ENCODE peak calls at places on chromosomes 12 and 14, in eight cellular contexts. P, M, X, E, K, V, O and B are unnamed samples.

GRCh38 chr12:10454531-10454930 is 1.4 kb upstream of the KLRC1 start:
- DNase-seq in V (no peak), E (no peak), K (no peak), M (no peak), P (no peak), O (no peak), X (no peak), B (no peak)

GRCh38 chr12:58888131-58888783 is 32.0 kb downstream of the LRIG3 start:
- DNase-seq in E (no peak), V (peak; percentile 2), P (no peak), K (no peak), M (peak; percentile 80), O (no peak), X (peak; percentile 44), B (no peak)

GRCh38 chr12:38744056-38744455 is 161.3 kb downstream of the CPNE8 start:
- DNase-seq in K (no peak), P (no peak), E (no peak), M (no peak), O (no peak), X (no peak), V (no peak), B (no peak)

GRCh38 chr14:39442293-39442692 is 10.1 kb upstream of the FBXO33 start:
- DNase-seq in M (peak; percentile 78), X (peak; percentile 26), O (no peak), K (no peak), P (no peak), E (no peak), V (no peak), B (no peak)

GRCh38 chr14:57058319-57058718 is 210.4 kb downstream of the EXOC5 start:
- DNase-seq in O (no peak), K (no peak), V (no peak), E (no peak), X (no peak), M (no peak), P (no peak), B (no peak)

GRCh38 chr12:127381043-127381668 is 885.8 kb upstream of the TMEM132C start:
- DNase-seq in V (peak; percentile 32), P (no peak), E (peak; percentile 88), O (peak; percentile 21), M (no peak), X (no peak), K (peak; percentile 51), B (no peak)

GRCh38 chr14:95466506-95466905 is 49.9 kb downstream of the SYNE3 start:
- DNase-seq in M (no peak), E (no peak), O (no peak), P (no peak), K (no peak), V (no peak), X (no peak), B (no peak)

GRCh38 chr12:34402899-34403705 is 380.8 kb downstream of the ALG10 start:
- DNase-seq in X (peak; percentile 16), K (peak; percentile 21), O (no peak), M (no peak), V (no peak), E (peak; percentile 0), P (peak; percentile 0), B (peak; percentile 15)

GRCh38 chr12:123106640-123107359 is 44.1 kb downstream of the PITPNM2 start:
- DNase-seq in K (peak; percentile 81), E (no peak), O (no peak), P (peak; percentile 10), M (no peak), V (peak; percentile 39), X (no peak), B (no peak)

GRCh38 chr14:29681308-29681707 is 246.3 kb downstream of the PRKD1 start:
- DNase-seq in X (no peak), E (no peak), P (no peak), M (no peak), O (no peak), K (no peak), V (no peak), B (no peak)

GRCh38 chr12:110316861-110317260 is 35.8 kb downstream of the ATP2A2 start:
- DNase-seq in P (no peak), V (no peak), M (peak; percentile 76), X (no peak), E (no peak), K (no peak), O (no peak), B (no peak)

GRCh38 chr12:11794751-11795150 is 145.3 kb downstream of the ETV6 start:
- DNase-seq in K (no peak), P (no peak), V (no peak), X (no peak), E (no peak), O (no peak), M (no peak), B (no peak)

GRCh38 chr12:66837311-66837627 is 158.4 kb upstream of the GRIP1 start:
- DNase-seq in O (no peak), X (no peak), E (no peak), M (no peak), K (no peak), V (no peak), P (no peak), B (no peak)

GRCh38 chr14:68791078-68791983 is 1.5 kb downstream of the ZFP36L1 start:
- DNase-seq in K (no peak), P (no peak), O (no peak), M (peak; percentile 54), V (peak; percentile 38), E (no peak), X (no peak), B (no peak)

GRCh38 chr12:6091786-6092566 is 32.5 kb downstream of the VWF start:
- DNase-seq in X (no peak), V (no peak), P (no peak), O (no peak), K (no peak), M (no peak), E (no peak), B (no peak)

GRCh38 chr14:55449116-55449515 is 8.7 kb upstream of the TBPL2 start:
- DNase-seq in M (no peak), V (no peak), X (no peak), E (no peak), P (no peak), O (no peak), K (no peak), B (no peak)

GRCh38 chr12:104695453-104696148 is 238.9 kb downstream of the CHST11 start:
- DNase-seq in X (peak; percentile 43), P (peak; percentile 57), O (no peak), V (no peak), M (peak; percentile 85), K (no peak), E (no peak), B (no peak)

GRCh38 chr14:37707716-37708115 is 112.3 kb downstream of the TTC6 start:
- DNase-seq in E (no peak), K (no peak), V (no peak), O (no peak), X (no peak), M (no peak), P (no peak), B (no peak)

GRCh38 chr12:28708918-28709371 is 440.1 kb upstream of the FAR2 start:
- DNase-seq in K (no peak), O (no peak), X (peak; percentile 43), P (no peak), M (peak; percentile 66), V (no peak), E (no peak), B (no peak)

GRCh38 chr12:95881331-95881955 is 22.7 kb downstream of the SNRPF start:
- DNase-seq in O (no peak), M (peak; percentile 45), E (no peak), K (no peak), X (no peak), V (no peak), P (no peak), B (no peak)

GRCh38 chr12:34398706-34399630 is 376.7 kb downstream of the ALG10 start:
- DNase-seq in P (peak; percentile 0), V (no peak), K (peak; percentile 37), X (peak; percentile 9), M (no peak), E (peak; percentile 1), O (no peak), B (peak; percentile 8)

DNA sequence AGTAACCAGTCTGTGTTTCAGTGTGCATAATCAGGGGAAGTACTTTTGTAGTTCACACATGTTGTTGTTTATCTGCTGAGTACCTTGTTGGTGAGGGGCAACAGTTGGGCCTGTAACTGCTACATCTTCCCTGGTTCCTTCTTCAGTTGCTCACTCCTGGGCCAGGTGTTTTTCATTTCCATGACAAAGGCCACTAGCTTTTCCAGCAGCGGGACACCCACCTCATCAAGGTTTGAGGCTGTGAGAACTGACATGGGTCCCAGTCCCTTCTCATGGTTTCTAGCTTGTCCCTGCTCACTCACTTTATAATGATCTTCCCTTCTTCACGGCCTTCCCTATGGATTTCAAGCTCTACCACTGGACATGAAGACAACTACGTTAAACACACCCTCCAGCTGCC is 1.5 kb upstream of the NOXRED1 start:
- DNase-seq in P (no peak), K (no peak), E (no peak), X (no peak), V (no peak), O (no peak), M (no peak), B (no peak)
- H3K4me1 ChIP-seq in P (no peaks in the 10 kb centered on the region), K (no peaks in the 10 kb centered on the region), E (no peaks in the 10 kb centered on the region), X (no peaks in the 10 kb centered on the region), V (no peaks in the 10 kb centered on the region), O (no peaks in the 10 kb centered on the region), M (no peaks in the 10 kb centered on the region), B (no peaks in the 10 kb centered on the region)

DNA sequence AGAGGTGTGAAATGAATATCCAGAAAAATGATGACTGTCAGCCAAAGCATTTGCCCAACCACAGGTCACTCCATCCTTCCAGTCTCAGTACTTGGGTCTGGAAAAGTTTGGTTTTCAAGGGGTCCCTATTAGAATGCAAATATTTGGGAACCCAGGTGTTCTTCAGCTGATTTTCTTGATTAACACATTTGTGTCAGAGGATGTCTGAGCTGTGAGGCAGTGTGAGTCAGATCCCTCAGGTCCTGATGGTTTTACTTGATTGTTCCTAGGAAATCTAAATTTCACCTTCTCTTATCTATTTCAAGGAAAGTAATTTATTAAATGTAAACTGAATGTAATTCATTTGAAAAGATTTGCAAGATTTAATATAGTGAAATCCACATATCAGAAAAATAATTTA is 71.5 kb downstream of the SSPN start:
- DNase-seq in X (no peak), O (no peak), P (no peak), E (no peak), V (no peak), K (no peak), M (no peak), B (no peak)
- H3K4me1 ChIP-seq in X (peaks cover 4% of the 10 kb centered on the region), O (no peaks in the 10 kb centered on the region), P (no peaks in the 10 kb centered on the region), E (no peaks in the 10 kb centered on the region), V (peaks cover 13% of the 10 kb centered on the region), K (no peaks in the 10 kb centered on the region), M (peaks cover 3% of the 10 kb centered on the region), B (no peaks in the 10 kb centered on the region)

DNA sequence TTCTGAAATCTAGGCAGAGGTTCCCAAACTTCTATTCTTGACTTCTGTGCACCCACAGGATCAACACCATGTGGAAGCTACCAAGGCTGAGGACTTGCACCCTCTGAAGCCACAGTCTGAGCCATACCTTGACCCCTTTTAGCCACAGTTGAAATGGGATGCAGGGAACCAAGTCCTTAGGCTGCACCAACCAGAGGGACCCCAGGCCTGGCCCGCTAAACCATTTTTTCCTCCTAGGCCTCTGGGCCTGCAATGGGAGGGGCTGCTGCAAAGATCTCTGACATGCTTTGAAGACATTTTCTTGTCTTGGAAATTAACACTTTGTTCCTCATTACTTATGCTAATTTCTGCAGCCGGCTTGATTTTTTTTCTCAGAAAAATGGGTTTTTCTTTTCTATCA is 133.9 kb upstream of the TSPAN8 start:
- DNase-seq in K (no peak), P (no peak), X (no peak), M (no peak), E (no peak), V (no peak), O (no peak), B (no peak)
- H3K4me1 ChIP-seq in K (no peaks in the 10 kb centered on the region), P (no peaks in the 10 kb centered on the region), X (no peaks in the 10 kb centered on the region), M (no peaks in the 10 kb centered on the region), E (no peaks in the 10 kb centered on the region), V (no peaks in the 10 kb centered on the region), O (no peaks in the 10 kb centered on the region), B (no peaks in the 10 kb centered on the region)

GRCh38 chr14:35495278-35495677 is 38.7 kb upstream of the INSM2 start:
- DNase-seq in M (no peak), E (no peak), K (no peak), V (no peak), P (no peak), O (no peak), X (no peak), B (no peak)
- H3K4me1 ChIP-seq in M (no peaks in the 10 kb centered on the region), E (no peaks in the 10 kb centered on the region), K (no peaks in the 10 kb centered on the region), V (no peaks in the 10 kb centered on the region), P (no peaks in the 10 kb centered on the region), O (no peaks in the 10 kb centered on the region), X (no peaks in the 10 kb centered on the region), B (no peaks in the 10 kb centered on the region)